ENCODE peak calls at places on chromosomes 4 and X, in six cellular contexts. S is psoas muscle, J is transverse colon, Z is dorsolateral prefrontal cortex, O is PC-3, I is upper lobe of right lung. K is an unnamed sample.

GRCh38 chr4:187444061-187444460 is 551.5 kb upstream of the ZFP42 start:
- DNase-seq in J (no peak), Z (no peak), O (no peak), I (no peak), S (no peak), K (no peak)

GRCh38 chr4:158285429-158286216 is 75.3 kb downstream of the TMEM144 start:
- DNase-seq in Z (no peak), O (no peak), I (no peak), J (no peak), S (no peak), K (no peak)

GRCh38 chr4:144646523-144647094 is 653 bp downstream of the HHIP start:
- DNase-seq in I (no peak), O (no peak), S (peak; percentile 18), Z (peak; percentile 49), J (no peak), K (peak; percentile 14)

GRCh38 chr4:104591505-104591904 is 96.8 kb upstream of the CXXC4 start:
- DNase-seq in Z (no peak), O (no peak), S (no peak), J (peak; percentile 14), I (no peak), K (no peak)

GRCh38 chr4:108783666-108784463 is 21.0 kb upstream of the ETNPPL start:
- DNase-seq in I (no peak), S (no peak), J (no peak), O (peak; percentile 25), Z (no peak), K (no peak)

GRCh38 chr4:184748251-184748652 is 14.4 kb upstream of the CENPU start:
- DNase-seq in Z (no peak), S (peak; percentile 46), J (peak; percentile 31), I (peak; percentile 71), O (no peak), K (peak; percentile 38)

GRCh38 chrX:43703211-43703791 is 47.2 kb downstream of the MAOA start:
- DNase-seq in O (peak; percentile 81), Z (no peak), S (no peak), I (no peak), J (no peak), K (no peak)

GRCh38 chr4:184983660-184984356 is 34.5 kb upstream of the HELT start:
- DNase-seq in S (peak; percentile 53), I (peak; percentile 82), J (peak; percentile 71), Z (peak; percentile 76), O (peak; percentile 70), K (peak; percentile 50)

GRCh38 chr4:6538111-6538510 is 36.9 kb upstream of the MAN2B2 start:
- DNase-seq in J (no peak), I (no peak), S (no peak), Z (no peak), O (no peak), K (no peak)

GRCh38 chrX:108573136-108573535 is 133.5 kb downstream of the COL4A5 start:
- DNase-seq in Z (no peak), S (no peak), J (no peak), I (no peak), O (no peak), K (no peak)
- H3K27ac ChIP-seq in Z (no peak overlapping the region), S (no peak overlapping the region), J (no peak overlapping the region), I (no peak overlapping the region), O (no peak overlapping the region), K (no peak overlapping the region)

GRCh38 chr4:156642161-156642560 is 329.4 kb downstream of the PDGFC start:
- DNase-seq in O (no peak), I (no peak), J (no peak), S (no peak), Z (no peak), K (no peak)
- TF ChIP-seq CTCF in O (no peak), I (no peak), J (no peak), S (no peak), Z (no peak), K (no peak)

GRCh38 chr4:3709061-3709845 is 56.9 kb upstream of the ADRA2C start:
- DNase-seq in Z (peak; percentile 16), O (no peak), J (no peak), S (no peak), I (no peak), K (no peak)

GRCh38 chr4:3708611-3709010 is 57.6 kb upstream of the ADRA2C start:
- DNase-seq in O (no peak), S (no peak), J (no peak), Z (peak; percentile 18), I (no peak), K (no peak)

GRCh38 chr4:3706565-3707422 is 59.4 kb upstream of the ADRA2C start:
- DNase-seq in J (no peak), O (no peak), Z (peak; percentile 32), S (no peak), I (peak; percentile 37), K (no peak)

GRCh38 chr4:3707423-3708102 is 58.6 kb upstream of the ADRA2C start:
- DNase-seq in S (no peak), I (no peak), J (no peak), O (no peak), Z (no peak), K (no peak)

GRCh38 chr4:3708103-3708510 is 58.1 kb upstream of the ADRA2C start:
- DNase-seq in I (peak; percentile 58), S (no peak), O (no peak), J (no peak), Z (peak; percentile 85), K (no peak)
- H3K27ac ChIP-seq in I (no peak overlapping the region), S (no peak overlapping the region), O (no peak overlapping the region), J (no peak overlapping the region), Z (no peak overlapping the region), K (no peak overlapping the region)

GRCh38 chrX:119288890-119289393 is 52.9 kb downstream of the PGRMC1 start:
- DNase-seq in O (no peak), J (no peak), Z (no peak), I (no peak), S (no peak), K (no peak)
- TF ChIP-seq CTCF in O (no peak), J (no peak), Z (no peak), I (no peak), S (no peak), K (no peak)

GRCh38 chr4:118798658-118799057 is 37.3 kb downstream of the SEC24D start:
- DNase-seq in J (no peak), O (no peak), I (no peak), Z (no peak), S (no peak), K (no peak)

GRCh38 chr4:118807659-118808058 is 28.3 kb downstream of the SEC24D start:
- DNase-seq in Z (no peak), O (no peak), S (no peak), J (no peak), I (no peak), K (no peak)

GRCh38 chr4:118801895-118802575 is 33.9 kb downstream of the SEC24D start:
- DNase-seq in J (no peak), O (no peak), I (no peak), S (no peak), Z (no peak), K (no peak)

GRCh38 chr4:118799235-118799932 is 36.5 kb downstream of the SEC24D start:
- DNase-seq in I (no peak), S (no peak), O (no peak), J (no peak), Z (peak; percentile 57), K (no peak)

GRCh38 chr4:118803253-118803652 is 32.7 kb downstream of the SEC24D start:
- DNase-seq in O (no peak), I (no peak), J (no peak), S (no peak), Z (no peak), K (no peak)
- H3K27ac ChIP-seq in O (no peak overlapping the region), I (no peak overlapping the region), J (no peak overlapping the region), S (no peak overlapping the region), Z (no peak overlapping the region), K (no peak overlapping the region)

GRCh38 chr4:151163855-151164254 is 64.4 kb downstream of the RPS3A start:
- DNase-seq in O (no peak), S (no peak), Z (no peak), J (no peak), I (no peak), K (no peak)
- TF ChIP-seq CTCF in O (no peak), S (no peak), Z (no peak), J (no peak), I (no peak), K (no peak)

DNA sequence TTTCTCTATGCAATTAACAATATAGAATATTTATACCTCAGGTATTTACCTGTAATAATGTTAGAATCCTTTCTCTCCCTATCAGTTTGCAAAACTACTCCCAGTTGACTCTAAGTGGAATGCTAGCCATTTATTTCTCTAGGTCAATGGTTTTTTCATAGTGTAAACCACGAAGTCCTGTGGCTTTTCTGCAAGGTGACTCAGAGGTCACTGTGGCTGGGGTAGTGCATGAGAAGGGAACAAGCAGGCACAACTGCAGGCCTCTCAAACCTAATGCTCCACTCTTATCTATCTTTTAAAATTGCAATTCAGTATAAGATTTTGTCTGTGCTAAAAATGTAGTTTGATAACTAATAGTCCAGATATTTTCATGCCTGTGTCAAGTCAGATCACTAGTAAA is 159.4 kb downstream of the ANTXR2 start:
- DNase-seq in S (no peak), Z (no peak), O (no peak), J (no peak), I (no peak), K (no peak)
- H3K27ac ChIP-seq in S (no peak overlapping the region), Z (no peak overlapping the region), O (no peak overlapping the region), J (no peak overlapping the region), I (no peak overlapping the region), K (no peak overlapping the region)

DNA sequence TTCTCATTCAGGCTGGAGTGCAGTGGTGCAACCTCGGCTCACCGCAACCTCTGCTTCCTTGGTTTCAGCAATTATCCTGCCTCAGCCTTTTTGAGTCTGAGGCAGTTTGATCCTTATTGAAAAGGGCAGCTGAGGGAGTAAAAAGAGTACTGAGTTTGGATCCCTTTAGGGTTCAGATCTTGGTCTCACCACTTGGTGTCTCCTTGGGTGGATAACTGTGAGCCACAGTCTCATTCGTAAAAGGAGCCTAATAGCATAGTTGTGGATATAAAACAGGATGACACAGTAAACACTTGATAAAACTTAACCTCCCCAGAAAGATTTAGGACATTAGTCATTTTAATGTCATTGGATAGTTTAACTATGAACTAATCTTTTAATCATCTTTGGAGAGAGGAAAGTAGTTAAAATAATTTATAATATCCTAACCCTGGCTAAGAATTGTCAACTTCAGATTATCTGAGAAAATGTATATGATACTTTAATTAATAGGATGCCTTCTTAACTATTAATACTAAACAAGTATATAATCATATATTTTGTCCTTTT is 173.1 kb downstream of the ANK2 start:
- DNase-seq in S (no peak), J (no peak), I (no peak), O (peak; percentile 27), Z (no peak), K (no peak)
- TF ChIP-seq CTCF in S (no peak), J (no peak), I (no peak), O (no peak), Z (no peak), K (no peak)